ENCODE peak calls at places on chromosomes 1 and 21, in eight cellular contexts. D, N, B, U, K, C, V and Q are unnamed samples.

GRCh38 chr21:29256125-29256895 is 42.4 kb upstream of the BACH1 start:
- DNase-seq in V (no peak), C (peak), B (peak), K (no peak), N (no peak), U (no peak), D (no peak), Q (no peak)

GRCh38 chr1:3674100-3675094 is 22.1 kb downstream of the TP73 start:
- DNase-seq in C (no peak), V (no peak), U (no peak), B (no peak), D (no peak), N (no peak), K (no peak), Q (no peak)

GRCh38 chr1:204579681-204580080 is 63.5 kb downstream of the MDM4 start:
- DNase-seq in B (no peak), D (no peak), U (no peak), N (no peak), V (no peak), K (no peak), C (no peak), Q (no peak)

GRCh38 chr1:77316006-77316405 is 34.2 kb downstream of the AK5 start:
- DNase-seq in C (peak), K (no peak), B (no peak), N (no peak), D (no peak), U (no peak), V (no peak), Q (no peak)

GRCh38 chr1:43445618-43446387 is 7.9 kb downstream of the HYI start:
- DNase-seq in U (no peak), V (no peak), D (no peak), K (no peak), B (no peak), C (no peak), N (no peak), Q (no peak)

GRCh38 chr1:180112979-180113650 is 41.6 kb upstream of the QSOX1 start:
- DNase-seq in K (no peak), B (no peak), D (no peak), C (no peak), N (no peak), V (no peak), U (no peak), Q (no peak)

GRCh38 chr21:18832950-18833349 is 429.4 kb upstream of the TMPRSS15 start:
- DNase-seq in K (peak), V (no peak), U (no peak), B (no peak), N (no peak), C (peak), D (no peak), Q (no peak)

GRCh38 chr1:222114536-222115156 is 372.8 kb upstream of the DUSP10 start:
- DNase-seq in D (no peak), K (no peak), N (no peak), B (no peak), U (no peak), V (no peak), C (peak), Q (no peak)

GRCh38 chr1:180271640-180272255 is 41.7 kb downstream of the LHX4 start:
- DNase-seq in B (no peak), C (no peak), D (no peak), N (no peak), K (no peak), U (no peak), V (no peak), Q (peak)

GRCh38 chr1:180540697-180541594 is 17.8 kb upstream of the OVAAL start:
- DNase-seq in K (no peak), C (no peak), D (no peak), U (no peak), B (no peak), V (no peak), N (no peak), Q (no peak)